ENCODE peak calls at places on chromosomes 12 and 14, in nine cellular contexts. D is CD8-positive, alpha-beta T cell; G is heart right ventricle; U is testis; V is Karpas-422; B is breast epithelium; N is body of pancreas; X is stomach; O is HCT116. L is an unnamed sample. For H3K4me1, the result is how much of the 10 kb centered on the place peaks cover.

GRCh38 chr12:25053021-25053271 is 104.0 kb upstream of the BCAT1 start:
- DNase-seq in D (no peak), G (no peak), U (no peak), V (peak), B (no peak), N (no peak), X (no peak), O (no peak), L (no peak)

GRCh38 chr12:52759218-52759617 is 17.9 kb downstream of the KRT76 start:
- DNase-seq in D (no peak), G (no peak), U (no peak), V (no peak), B (no peak), N (no peak), X (no peak), O (no peak), L (no peak)

GRCh38 chr14:65131176-65131765 is 29.0 kb upstream of the MAX start:
- DNase-seq in D (no peak), G (no peak), U (no peak), V (no peak), B (no peak), N (no peak), X (no peak), O (peak), L (no peak)

GRCh38 chr12:23063206-23063605 is 438.2 kb downstream of the ETNK1 start:
- DNase-seq in D (no peak), G (no peak), U (no peak), V (no peak), B (no peak), N (no peak), X (no peak), O (no peak), L (no peak)

GRCh38 chr12:69042970-69043369 is 110.0 kb upstream of the CPM start:
- DNase-seq in D (no peak), G (no peak), U (no peak), V (no peak), B (no peak), N (peak), X (no peak), O (no peak), L (no peak)

GRCh38 chr14:92987713-92988510 is 65.0 kb downstream of the CHGA start:
- DNase-seq in D (no peak), G (no peak), U (peak), V (no peak), B (no peak), N (no peak), X (no peak), O (no peak), L (no peak)

GRCh38 chr12:106986625-106987389 is at the start of gene MTERF2:
- DNase-seq in D (peak), G (peak), U (peak), V (peak), B (peak), N (peak), X (peak), O (peak), L (peak)

GRCh38 chr12:94717112-94717511 is 66.8 kb upstream of the TMCC3 start:
- DNase-seq in D (no peak), G (no peak), U (no peak), V (no peak), B (no peak), N (no peak), X (no peak), O (no peak), L (no peak)

GRCh38 chr14:39264558-39264957 is 30.8 kb downstream of the MIA2 start:
- DNase-seq in D (no peak), G (no peak), U (no peak), V (no peak), B (no peak), N (no peak), X (no peak), O (no peak), L (no peak)

GRCh38 chr12:113054948-113055486 is 1.5 kb upstream of the DTX1 start:
- DNase-seq in D (no peak), G (no peak), U (no peak), V (no peak), B (no peak), N (no peak), X (no peak), O (no peak), L (no peak)

GRCh38 chr14:70685480-70686197 is 43.9 kb downstream of the TTC9 start:
- DNase-seq in D (no peak), G (no peak), U (no peak), V (no peak), B (no peak), N (no peak), X (no peak), O (no peak), L (no peak)

GRCh38 chr12:26845984-26846383 is 13.0 kb upstream of the ITPR2 start:
- DNase-seq in D (no peak), G (peak), U (peak), V (peak), B (no peak), N (peak), X (no peak), O (no peak), L (no peak)

GRCh38 chr12:95919110-95919509 is 23.3 kb downstream of the CCDC38 start:
- DNase-seq in D (no peak), G (no peak), U (no peak), V (no peak), B (no peak), N (no peak), X (no peak), O (no peak), L (no peak)

GRCh38 chr14:90491221-90491867 is 94.5 kb downstream of the CALM1 start:
- DNase-seq in D (no peak), G (peak), U (peak), V (no peak), B (peak), N (peak), X (no peak), O (no peak), L (peak)

GRCh38 chr12:50620050-50620974 is 115.5 kb downstream of the DIP2B start:
- DNase-seq in D (no peak), G (no peak), U (no peak), V (no peak), B (no peak), N (peak), X (no peak), O (no peak), L (no peak)

GRCh38 chr12:127928615-127929014 is 338.4 kb upstream of the TMEM132C start:
- DNase-seq in D (no peak), G (no peak), U (no peak), V (no peak), B (no peak), N (no peak), X (no peak), O (no peak), L (no peak)

GRCh38 chr12:49304161-49304560 is 9.2 kb downstream of the PRPH start:
- DNase-seq in D (no peak), G (no peak), U (no peak), V (no peak), B (no peak), N (no peak), X (no peak), O (no peak), L (no peak)

GRCh38 chr14:93054006-93054405 is 61.7 kb downstream of the ITPK1 start:
- DNase-seq in D (no peak), G (no peak), U (no peak), V (no peak), B (no peak), N (no peak), X (no peak), O (no peak), L (no peak)

GRCh38 chr12:24754690-24755638 is 193.9 kb downstream of the BCAT1 start:
- DNase-seq in D (no peak), G (no peak), U (no peak), V (no peak), B (no peak), N (no peak), X (no peak), O (no peak), L (no peak)

GRCh38 chr14:91331761-91332447 is 85.7 kb downstream of the CCDC88C start:
- DNase-seq in D (no peak), G (no peak), U (peak), V (no peak), B (no peak), N (no peak), X (no peak), O (no peak), L (peak)

GRCh38 chr12:128551266-128552025 is 272.3 kb downstream of the SLC15A4 start:
- DNase-seq in D (no peak), G (no peak), U (no peak), V (no peak), B (no peak), N (peak), X (no peak), O (no peak), L (no peak)

GRCh38 chr12:127179199-127179598 is 1087.8 kb upstream of the TMEM132C start:
- DNase-seq in D (no peak), G (no peak), U (no peak), V (no peak), B (no peak), N (no peak), X (no peak), O (no peak), L (no peak)

GRCh38 chr12:46110928-46111699 is 120.7 kb upstream of the SCAF11 start:
- DNase-seq in D (no peak), G (no peak), U (no peak), V (no peak), B (no peak), N (no peak), X (no peak), O (no peak), L (no peak)

GRCh38 chr12:130070017-130070653 is 92.1 kb upstream of the FZD10 start:
- DNase-seq in D (no peak), G (peak), U (peak), V (no peak), B (peak), N (peak), X (no peak), O (no peak), L (peak)

GRCh38 chr12:110093631-110094311 is 30.4 kb upstream of the IFT81 start:
- DNase-seq in D (no peak), G (no peak), U (no peak), V (no peak), B (no peak), N (no peak), X (no peak), O (no peak), L (no peak)

GRCh38 chr12:40327506-40327905 is 102.7 kb downstream of the LRRK2 start:
- DNase-seq in D (no peak), G (no peak), U (no peak), V (no peak), B (no peak), N (no peak), X (no peak), O (no peak), L (no peak)

GRCh38 chr12:107133462-107133861 is 40.1 kb upstream of the CRY1 start:
- DNase-seq in D (no peak), G (no peak), U (no peak), V (no peak), B (no peak), N (no peak), X (no peak), O (no peak), L (no peak)

GRCh38 chr14:54622189-54622958 is 55.4 kb downstream of the SAMD4A start:
- DNase-seq in D (no peak), G (no peak), U (no peak), V (no peak), B (no peak), N (no peak), X (no peak), O (no peak), L (no peak)

GRCh38 chr12:39441963-39442894 is 691 bp downstream of the KIF21A start:
- DNase-seq in D (peak), G (peak), U (peak), V (peak), B (no peak), N (peak), X (peak), O (no peak), L (peak)

GRCh38 chr14:64722842-64723447 is 18.7 kb downstream of the PLEKHG3 start:
- DNase-seq in D (no peak), G (no peak), U (no peak), V (no peak), B (no peak), N (no peak), X (no peak), O (no peak), L (peak)

DNA sequence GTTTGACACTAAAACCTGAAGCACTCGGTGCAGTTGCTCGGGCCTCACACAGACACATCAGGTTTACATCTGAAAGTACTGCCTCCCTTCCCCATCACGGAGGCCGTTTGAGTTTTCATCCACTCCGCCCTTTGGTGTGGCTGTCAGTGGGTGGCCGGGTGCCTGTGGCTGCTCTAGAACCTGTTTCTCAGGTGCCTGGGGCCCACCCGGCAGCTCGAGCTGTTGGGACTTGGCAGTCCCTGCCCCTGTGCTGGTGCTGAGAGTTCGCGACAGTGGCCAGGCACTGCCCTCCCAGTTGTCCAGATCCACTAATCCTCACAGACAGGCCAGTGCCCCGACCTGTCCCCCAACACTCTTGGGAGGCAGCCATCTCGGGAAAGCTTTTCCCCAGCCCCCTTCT is 22.4 kb downstream of the XRCC3 start:
- DNase-seq in D (no peak), G (no peak), U (no peak), V (no peak), B (no peak), N (no peak), X (no peak), O (no peak), L (peak)
- H3K27ac ChIP-seq in D (no peak), G (no peak), U (no peak), V (peak), B (peak), N (no peak), X (peak), O (no peak), L (no peak)

DNA sequence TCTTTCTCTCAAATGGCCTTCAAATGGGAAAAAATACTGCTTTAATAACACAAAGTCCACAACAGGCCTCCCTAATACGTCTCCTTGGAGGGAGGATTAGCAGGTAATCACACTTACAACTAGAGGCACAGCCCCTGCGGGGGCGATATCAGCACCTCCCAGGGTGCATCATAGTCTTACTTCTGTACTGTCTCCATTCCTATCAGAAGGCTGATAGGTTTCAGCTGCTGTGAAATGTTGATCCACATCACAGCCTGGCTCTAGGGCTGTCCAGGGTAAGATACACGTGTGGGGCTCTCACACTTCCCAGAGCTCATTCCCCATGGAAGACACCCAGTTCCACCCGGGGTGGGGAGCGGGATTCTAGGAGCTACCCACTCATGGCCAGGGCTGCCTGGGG is 139.1 kb upstream of the SFSWAP start:
- DNase-seq in D (no peak), G (no peak), U (no peak), V (no peak), B (no peak), N (no peak), X (no peak), O (no peak), L (no peak)
- H3K4me1 ChIP-seq in D (under half), G (under half), U (under half), V (under half), B (under half), N (under half), X (under half), O (under half), L (under half)

GRCh38 chr12:57754411-57755193 is at the start of gene MARCHF9:
- DNase-seq in D (peak), G (peak), U (peak), V (peak), B (peak), N (peak), X (peak), O (no peak), L (peak)
- H3K27ac ChIP-seq in D (peak), G (peak), U (no peak), V (peak), B (peak), N (peak), X (peak), O (peak), L (no peak)

DNA sequence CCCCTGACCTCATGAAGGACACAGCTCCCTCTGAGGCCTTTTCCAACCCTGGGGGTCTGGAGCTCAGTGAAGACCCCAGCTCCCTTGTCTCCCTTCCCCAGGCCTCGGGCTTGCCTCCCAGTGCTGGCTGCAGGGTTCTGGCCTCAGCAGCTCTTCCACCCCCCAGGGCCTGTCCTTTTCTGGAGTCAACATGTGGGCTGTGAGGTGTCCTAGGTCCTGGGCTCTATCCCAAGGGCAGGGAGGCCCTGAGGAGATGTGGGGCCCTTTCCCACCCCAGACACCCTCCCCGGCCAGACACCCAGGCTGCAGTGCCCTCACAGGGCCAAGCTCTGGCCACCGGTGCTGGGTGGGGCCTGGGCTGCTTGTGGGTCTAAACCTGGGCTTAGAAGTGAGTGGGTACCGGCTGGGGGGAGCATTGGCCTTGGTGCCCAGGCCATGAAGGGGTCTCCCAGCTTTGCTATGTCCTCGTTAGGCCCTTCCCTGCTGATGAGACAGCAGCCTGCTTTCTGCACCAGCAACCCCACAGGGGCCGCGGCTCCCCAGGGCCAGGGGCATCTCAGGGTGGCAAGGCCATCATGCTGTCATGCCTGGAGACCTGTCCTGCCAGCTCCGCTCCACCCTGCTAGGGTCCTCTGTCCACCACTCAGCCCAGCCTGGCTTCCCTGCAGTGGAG is 2.7 kb upstream of the CRIP2 start:
- DNase-seq in D (no peak), G (peak), U (no peak), V (no peak), B (no peak), N (no peak), X (no peak), O (no peak), L (no peak)
- H3K4me1 ChIP-seq in D (under half), G (half or more), U (half or more), V (half or more), B (under half), N (half or more), X (half or more), O (under half), L (under half)